ENCODE peak calls at places on chromosomes 13 and 19, in four cellular contexts. P, V, X and M are unnamed samples.

GRCh38 chr13:64164435-64164834 is 2748.8 kb upstream of the PCDH20 start:
- DNase-seq in P (no peak), V (no peak), X (no peak), M (no peak)

GRCh38 chr13:29573190-29573589 is 22.3 kb downstream of the SLC7A1 start:
- DNase-seq in P (no peak), V (no peak), X (no peak), M (no peak)

GRCh38 chr19:36106991-36107390 is 4.0 kb upstream of the OVOL3 start:
- DNase-seq in P (no peak), V (no peak), X (no peak), M (no peak)

GRCh38 chr13:30565658-30566057 is 52.1 kb upstream of the USPL1 start:
- DNase-seq in P (no peak), V (no peak), X (no peak), M (no peak)

GRCh38 chr13:26502826-26503225 is 54.7 kb upstream of the WASF3 start:
- DNase-seq in P (no peak), V (no peak), X (no peak), M (no peak)

GRCh38 chr19:3509566-3509989 is 3.5 kb downstream of the FZR1 start:
- DNase-seq in P (no peak), V (no peak), X (no peak), M (no peak)

GRCh38 chr19:49592486-49593232 is 1.7 kb downstream of the PRR12 start:
- DNase-seq in P (no peak), V (no peak), X (no peak), M (peak; percentile 59)

GRCh38 chr19:29800086-29800825 is 11.5 kb upstream of the CCNE1 start:
- DNase-seq in P (no peak), V (no peak), X (no peak), M (no peak)

GRCh38 chr13:84315527-84315926 is 433.3 kb upstream of the SLITRK1 start:
- DNase-seq in P (no peak), V (peak; percentile 58), X (no peak), M (peak; percentile 92)

GRCh38 chr19:38079926-38080380 is 144.1 kb downstream of the DPF1 start:
- DNase-seq in P (no peak), V (no peak), X (no peak), M (no peak)

GRCh38 chr13:82766732-82767321 is 1115.4 kb downstream of the SLITRK1 start:
- DNase-seq in P (no peak), V (no peak), X (no peak), M (no peak)

GRCh38 chr19:13692096-13692495 is 72.2 kb upstream of the MRI1 start:
- DNase-seq in P (peak; percentile 4), V (no peak), X (no peak), M (no peak)

GRCh38 chr13:77325371-77325941 is 1.4 kb downstream of the MYCBP2 start:
- DNase-seq in P (no peak), V (no peak), X (no peak), M (no peak)

GRCh38 chr19:5048727-5049553 is 80.0 kb downstream of the KDM4B start:
- DNase-seq in P (no peak), V (no peak), X (no peak), M (no peak)

GRCh38 chr19:3644351-3645066 is 17.9 kb upstream of the CACTIN start:
- DNase-seq in P (peak; percentile 92), V (no peak), X (peak; percentile 34), M (no peak)

GRCh38 chr13:63684822-63685221 is 2269.2 kb upstream of the PCDH20 start:
- DNase-seq in P (no peak), V (no peak), X (no peak), M (no peak)